ENCODE peak calls at places on chromosomes 4 and X, in four cellular contexts. U, A, S and Q are unnamed samples.

GRCh38 chr4:183747931-183748664 is 89.0 kb downstream of the TRAPPC11 start:
- DNase-seq in U (no peak), A (no peak), S (no peak), Q (no peak)

GRCh38 chrX:130299279-130300009 is 30.7 kb upstream of the ZNF280C start:
- DNase-seq in U (no peak), A (no peak), S (no peak), Q (no peak)

GRCh38 chr4:25590171-25590570 is 65.5 kb upstream of the SLC34A2 start:
- DNase-seq in U (no peak), A (no peak), S (no peak), Q (no peak)

GRCh38 chr4:180751009-180751408 is 1492.2 kb upstream of the TENM3 start:
- DNase-seq in U (no peak), A (no peak), S (no peak), Q (no peak)

GRCh38 chr4:78766026-78766425 is 10.1 kb upstream of the BMP2K start:
- DNase-seq in U (no peak), A (no peak), S (no peak), Q (no peak)

GRCh38 chrX:49959602-49960001 is 37.2 kb downstream of the CLCN5 start:
- DNase-seq in U (no peak), A (no peak), S (no peak), Q (no peak)

GRCh38 chr4:128516568-128516967 is 229.0 kb upstream of the PGRMC2 start:
- DNase-seq in U (no peak), A (no peak), S (no peak), Q (peak)

GRCh38 chr4:175531405-175532091 is 280.5 kb downstream of the GPM6A start:
- DNase-seq in U (no peak), A (no peak), S (no peak), Q (no peak)